ENCODE peak calls at places on chromosomes 4 and X, in five cellular contexts. B is foreskin keratinocyte, H is NB4, A is breast epithelium, V is WTC11. Q is an unnamed sample.

GRCh38 chr4:108365551-108365950 is 196.8 kb upstream of the LEF1 start:
- DNase-seq in H (no peak), V (no peak), B (no peak), A (no peak), Q (no peak)

GRCh38 chr4:124067031-124067430 is 645.5 kb downstream of the ANKRD50 start:
- DNase-seq in V (no peak), H (no peak), A (no peak), B (no peak), Q (no peak)

GRCh38 chrX:20620301-20620700 is 353.6 kb upstream of the RPS6KA3 start:
- DNase-seq in V (no peak), H (no peak), A (no peak), B (no peak), Q (no peak)

GRCh38 chr4:8585186-8585585 is 5.0 kb downstream of the GPR78 start:
- DNase-seq in H (no peak), B (no peak), A (no peak), V (peak; percentile 34), Q (no peak)

GRCh38 chr4:37454263-37454800 is 209.8 kb downstream of the NWD2 start:
- DNase-seq in B (no peak), V (peak; percentile 12), H (no peak), A (no peak), Q (no peak)

GRCh38 chrX:138925330-138925729 is 213.8 kb upstream of the FGF13 start:
- DNase-seq in H (peak; percentile 24), A (no peak), B (peak; percentile 63), V (no peak), Q (no peak)

GRCh38 chr4:113756005-113756410 is 5.5 kb downstream of the CAMK2D start:
- DNase-seq in V (no peak), H (no peak), B (peak; percentile 71), A (no peak), Q (no peak)

GRCh38 chr4:176838611-176839411 is 46.1 kb upstream of the VEGFC start:
- DNase-seq in V (no peak), H (no peak), B (peak; percentile 88), A (no peak), Q (no peak)

GRCh38 chr4:7805533-7806079 is 134.1 kb downstream of the AFAP1 start:
- DNase-seq in H (no peak), A (peak; percentile 78), B (peak; percentile 32), V (no peak), Q (no peak)

GRCh38 chrX:119234931-119235555 is 1.0 kb upstream of the PGRMC1 start:
- DNase-seq in V (peak; percentile 16), H (no peak), A (no peak), B (no peak), Q (peak; percentile 5)

GRCh38 chr4:8644966-8645752 is 52.6 kb downstream of the CPZ start:
- DNase-seq in H (no peak), A (peak; percentile 36), V (no peak), B (no peak), Q (no peak)

GRCh38 chrX:149720021-149720689 is 8.3 kb downstream of the MAGEA11 start:
- DNase-seq in B (no peak), V (no peak), H (no peak), A (no peak), Q (no peak)

GRCh38 chrX:66030505-66031317 is 9.2 kb downstream of the VSIG4 start:
- DNase-seq in B (no peak), H (peak; percentile 72), A (no peak), V (peak; percentile 19), Q (no peak)

GRCh38 chrX:146278381-146278780 is 460.8 kb downstream of the SLITRK2 start:
- DNase-seq in A (no peak), B (no peak), H (peak; percentile 71), V (no peak), Q (no peak)
- TF ChIP-seq CTCF in A (no peak), B (no peak), H (peak; percentile 49), V (no peak), Q (peak; percentile 49)

GRCh38 chrX:95764972-95765451 is 919.6 kb upstream of the DIAPH2 start:
- DNase-seq in A (no peak), V (no peak), H (peak; percentile 46), B (no peak), Q (peak; percentile 1)
- TF ChIP-seq CTCF in A (no peak), V (peak; percentile 18), H (peak; percentile 31), B (peak; percentile 55), Q (peak; percentile 78)

DNA sequence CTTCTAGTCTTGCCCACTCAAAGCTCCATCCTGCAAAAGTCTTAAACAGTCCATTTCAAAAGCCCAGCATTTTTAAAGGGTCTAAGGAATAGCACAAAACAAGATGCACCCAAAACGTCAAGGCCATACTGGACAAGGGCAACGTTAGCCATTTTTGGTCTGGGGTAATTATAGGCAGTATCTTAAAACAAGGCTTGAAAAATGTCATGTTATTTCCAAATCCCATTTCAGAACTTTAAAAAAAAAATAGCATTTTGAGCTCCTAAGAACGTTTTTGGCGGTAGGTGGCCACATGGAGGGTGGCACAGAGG is 584 bp upstream of the TMEM165 start:
- DNase-seq in V (no peak), H (no peak), A (no peak), B (no peak), Q (no peak)
- TF ChIP-seq CTCF in V (no peak), H (no peak), A (no peak), B (peak; percentile 24), Q (peak; percentile 40)

DNA sequence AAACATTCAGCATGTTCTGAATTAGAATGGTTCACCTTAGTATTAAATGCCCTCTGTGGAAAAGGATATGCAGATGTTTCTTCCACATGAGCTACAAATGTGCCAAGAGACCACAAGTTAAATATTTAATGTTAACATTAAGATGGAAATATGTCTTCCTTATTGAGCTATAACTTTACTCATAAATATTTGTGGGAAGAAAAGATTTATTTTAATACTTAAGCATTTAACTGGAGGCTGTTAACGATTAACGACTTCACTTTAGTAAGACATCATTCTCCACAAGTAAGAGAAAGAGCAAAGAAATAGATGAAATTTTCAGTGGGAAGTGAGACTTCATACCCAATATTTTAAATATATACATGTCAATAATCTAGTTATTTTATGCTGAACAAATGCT is 1046.0 kb upstream of the GRID2 start:
- DNase-seq in V (no peak), H (no peak), A (no peak), B (no peak), Q (no peak)
- TF ChIP-seq CTCF in V (no peak), H (no peak), A (no peak), B (no peak), Q (no peak)

GRCh38 chrX:128816919-128817318 is 706.4 kb downstream of the SMARCA1 start:
- DNase-seq in B (no peak), A (no peak), H (peak; percentile 21), V (peak; percentile 9), Q (peak; percentile 13)
- TF ChIP-seq CTCF in B (no peak), A (no peak), H (peak; percentile 39), V (peak; percentile 33), Q (peak; percentile 70)